ENCODE peak calls at places on chromosomes 12 and 14, in six cellular contexts. G, X, F, M, D and T are unnamed samples.
A peak's percentile ranks its signal among the peaks of the same experiment; 100 is the strongest.

GRCh38 chr12:41963398-41963797 is 181.3 kb downstream of the GXYLT1 start:
- DNase-seq in D (no peak), G (no peak), F (no peak), X (no peak), M (no peak), T (no peak)

GRCh38 chr12:120993496-120993895 is 15.2 kb downstream of the HNF1A start:
- DNase-seq in X (no peak), G (no peak), M (no peak), F (no peak), D (no peak), T (no peak)

GRCh38 chr12:77049767-77050353 is 15.5 kb downstream of the E2F7 start:
- DNase-seq in G (peak; percentile 63), D (no peak), X (no peak), F (peak; percentile 23), M (no peak), T (no peak)

GRCh38 chr14:60116181-60116580 is 24.5 kb downstream of the PCNX4 start:
- DNase-seq in M (no peak), D (no peak), G (no peak), X (no peak), F (no peak), T (no peak)

GRCh38 chr12:101793401-101793800 is 37.4 kb downstream of the GNPTAB start:
- DNase-seq in D (no peak), G (no peak), F (no peak), M (no peak), X (no peak), T (no peak)

GRCh38 chr14:90512332-90512951 is 115.6 kb downstream of the CALM1 start:
- DNase-seq in D (no peak), F (no peak), G (no peak), M (no peak), X (no peak), T (no peak)

GRCh38 chr12:26319511-26319910 is 124.1 kb downstream of the SSPN start:
- DNase-seq in F (no peak), M (peak; percentile 36), X (peak; percentile 77), D (no peak), G (no peak), T (no peak)

GRCh38 chr12:132494294-132495164 is 4.6 kb downstream of the FBRSL1 start:
- DNase-seq in X (no peak), M (no peak), F (no peak), G (no peak), D (no peak), T (no peak)

GRCh38 chr12:97637770-97638169 is 175.2 kb downstream of the RMST start:
- DNase-seq in G (peak; percentile 88), D (no peak), X (no peak), F (no peak), M (no peak), T (no peak)

GRCh38 chr14:74671789-74672188 is 41.1 kb downstream of the AREL1 start:
- DNase-seq in F (no peak), D (no peak), M (no peak), X (no peak), G (no peak), T (no peak)

GRCh38 chr12:120439646-120440247 is 1.8 kb downstream of the COX6A1 start:
- DNase-seq in M (peak; percentile 35), X (no peak), F (no peak), G (peak; percentile 83), D (peak; percentile 5), T (no peak)

GRCh38 chr14:92647499-92648279 is 100.7 kb downstream of the LGMN start:
- DNase-seq in D (no peak), G (no peak), F (no peak), M (no peak), X (no peak), T (no peak)

GRCh38 chr14:100761481-100761880 is 34.8 kb downstream of the DLK1 start:
- DNase-seq in X (no peak), M (no peak), D (no peak), G (no peak), F (no peak), T (no peak)

GRCh38 chr12:2461046-2461445 is 333.7 kb upstream of the FKBP4 start:
- DNase-seq in F (no peak), G (no peak), D (no peak), M (no peak), X (no peak), T (no peak)

GRCh38 chr14:56738020-56738419 is 72.3 kb downstream of the OTX2 start:
- DNase-seq in F (no peak), G (no peak), M (no peak), X (no peak), D (no peak), T (no peak)

GRCh38 chr12:85642810-85643209 is 193.4 kb downstream of the RASSF9 start:
- DNase-seq in X (no peak), M (no peak), D (no peak), G (peak; percentile 14), F (peak; percentile 16), T (no peak)
- TF ChIP-seq CTCF in X (no peak), M (no peak), D (no peak), G (peak; percentile 30), F (peak; percentile 51), T (no peak)

GRCh38 chr14:61342486-61342885 is 21.1 kb downstream of the PRKCH start:
- DNase-seq in G (no peak), F (no peak), X (no peak), D (no peak), M (no peak), T (no peak)

GRCh38 chr14:61342941-61343340 is 21.6 kb downstream of the PRKCH start:
- DNase-seq in G (no peak), X (no peak), D (no peak), F (no peak), M (no peak), T (no peak)

GRCh38 chr14:61343991-61344405 is 22.6 kb downstream of the PRKCH start:
- DNase-seq in M (no peak), D (no peak), F (no peak), X (no peak), G (no peak), T (no peak)

GRCh38 chr14:61343471-61343870 is 22.1 kb downstream of the PRKCH start:
- DNase-seq in X (no peak), M (no peak), D (no peak), G (no peak), F (no peak), T (no peak)

DNA sequence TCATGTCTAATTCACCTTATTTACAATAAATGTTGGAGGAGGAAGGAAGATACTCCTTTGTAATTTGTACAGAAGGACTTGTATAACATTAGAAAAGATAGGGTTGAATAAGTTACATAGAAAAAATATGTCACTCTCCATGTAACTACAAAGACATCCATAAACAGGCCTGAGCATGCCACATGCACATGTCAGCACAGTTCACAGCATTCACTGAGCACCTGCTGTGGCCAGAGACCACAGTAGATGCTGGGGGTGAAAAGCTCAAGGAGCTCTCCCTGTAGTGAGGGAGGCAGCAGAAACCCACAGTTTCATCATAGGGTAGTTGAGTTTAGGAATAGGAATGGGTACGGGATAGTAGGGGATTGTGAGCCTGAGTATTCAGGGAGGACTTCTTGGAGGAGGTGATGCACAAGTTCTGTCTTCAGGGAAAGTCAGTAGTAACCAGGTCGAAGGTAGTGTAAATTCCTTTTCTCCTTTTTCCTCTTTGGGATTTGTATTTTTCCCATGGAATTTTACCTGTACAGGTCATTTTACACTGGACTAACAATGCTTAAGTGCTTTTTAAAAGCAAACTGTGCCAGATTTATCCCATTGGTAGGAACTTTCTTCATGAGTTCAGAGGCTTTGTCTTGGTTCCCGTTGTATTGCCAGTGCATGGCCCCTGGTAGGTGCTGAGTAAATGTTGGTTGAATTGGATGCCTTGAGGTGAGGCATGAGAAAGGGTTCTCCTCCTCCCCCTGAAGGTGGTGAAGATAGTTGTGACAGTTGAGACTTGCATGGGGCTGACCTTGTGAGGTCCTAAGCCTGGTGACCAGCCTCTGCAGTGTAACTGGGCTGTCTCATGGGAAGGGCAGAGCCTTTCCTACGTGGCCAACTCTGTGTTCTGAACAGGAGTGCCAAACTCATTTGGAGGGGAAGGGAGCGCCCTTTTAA is 20.2 kb downstream of the PRKCH start:
- DNase-seq in G (no peak), X (no peak), F (no peak), M (no peak), D (no peak), T (no peak)
- TF ChIP-seq CTCF in G (no peak), X (no peak), F (no peak), M (no peak), D (no peak), T (no peak)

GRCh38 chr14:22220427-22220826 is 368.6 kb downstream of the DAD1 start:
- DNase-seq in D (no peak), X (no peak), M (no peak), G (no peak), F (no peak), T (no peak)
- TF ChIP-seq CTCF in D (no peak), X (no peak), M (no peak), G (no peak), F (no peak), T (no peak)

GRCh38 chr12:92145481-92145730 is 240 bp downstream of the BTG1 start:
- DNase-seq in G (no peak), F (no peak), M (no peak), D (no peak), X (no peak), T (no peak)

GRCh38 chr12:92145731-92146496 is at the start of gene BTG1:
- DNase-seq in F (peak; percentile 100), X (peak; percentile 100), G (peak; percentile 100), D (peak; percentile 98), M (peak; percentile 99), T (peak; percentile 98)

GRCh38 chr12:92144045-92144630 is 1.5 kb downstream of the BTG1 start:
- DNase-seq in X (peak; percentile 85), D (peak; percentile 41), M (peak; percentile 79), F (peak; percentile 94), G (peak; percentile 90), T (peak; percentile 11)

GRCh38 chr12:92143280-92143679 is 2.4 kb downstream of the BTG1 start:
- DNase-seq in M (no peak), X (no peak), D (no peak), G (no peak), F (no peak), T (no peak)

GRCh38 chr12:92144631-92145480 is 790 bp downstream of the BTG1 start:
- DNase-seq in F (no peak), M (peak; percentile 57), D (no peak), X (peak; percentile 81), G (peak; percentile 66), T (peak; percentile 40)
- TF ChIP-seq CTCF in F (no peak), M (no peak), D (no peak), X (peak; percentile 7), G (peak; percentile 31), T (no peak)